ENCODE peak calls at places on chromosomes 3 and 15, in four cellular contexts. One of them, this sample, is unnamed.

GRCh38 chr3:27449530-27450150 is 34.5 kb downstream of the SLC4A7 start:
- DNase-seq in dorsolateral prefrontal cortex: no peak
- DNase-seq in SJCRH30: no peak
- DNase-seq in SW 1271: no peak
- DNase-seq in this sample: no peak

GRCh38 chr3:105387122-105387751 is 20.5 kb downstream of the ALCAM start:
- DNase-seq in dorsolateral prefrontal cortex: no peak
- DNase-seq in SJCRH30: no peak
- DNase-seq in SW 1271: no peak
- DNase-seq in this sample: no peak

GRCh38 chr3:194504861-194505260 is 18.1 kb upstream of the ATP13A3 start:
- DNase-seq in dorsolateral prefrontal cortex: no peak
- DNase-seq in SJCRH30: no peak
- DNase-seq in SW 1271: no peak
- DNase-seq in this sample: no peak

GRCh38 chr3:130242850-130243569 is 102.5 kb upstream of the COL6A5 start:
- DNase-seq in dorsolateral prefrontal cortex: no peak
- DNase-seq in SJCRH30: peak
- DNase-seq in SW 1271: peak
- DNase-seq in this sample: no peak

GRCh38 chr3:100954990-100955389 is 38.2 kb downstream of the ABI3BP start:
- DNase-seq in dorsolateral prefrontal cortex: no peak
- DNase-seq in SJCRH30: no peak
- DNase-seq in SW 1271: no peak
- DNase-seq in this sample: peak

GRCh38 chr3:196518999-196519737 is 4.0 kb upstream of the SMCO1 start:
- DNase-seq in dorsolateral prefrontal cortex: no peak
- DNase-seq in SJCRH30: peak
- DNase-seq in SW 1271: peak
- DNase-seq in this sample: peak

GRCh38 chr3:57281710-57282109 is 10.8 kb downstream of the ASB14 start:
- DNase-seq in dorsolateral prefrontal cortex: no peak
- DNase-seq in SJCRH30: no peak
- DNase-seq in SW 1271: peak
- DNase-seq in this sample: no peak

GRCh38 chr3:153257673-153258351 is 95.8 kb downstream of the RAP2B start:
- DNase-seq in dorsolateral prefrontal cortex: no peak
- DNase-seq in SJCRH30: no peak
- DNase-seq in SW 1271: no peak
- DNase-seq in this sample: no peak

GRCh38 chr15:93965491-93965890 is 265.9 kb upstream of the MCTP2 start:
- DNase-seq in dorsolateral prefrontal cortex: no peak
- DNase-seq in SJCRH30: no peak
- DNase-seq in SW 1271: no peak
- DNase-seq in this sample: no peak

GRCh38 chr15:58043192-58043903 is 22.2 kb downstream of the ALDH1A2 start:
- DNase-seq in dorsolateral prefrontal cortex: no peak
- DNase-seq in SJCRH30: peak
- DNase-seq in SW 1271: peak
- DNase-seq in this sample: no peak

GRCh38 chr15:32994810-32995424 is 199.6 kb downstream of the FMN1 start:
- DNase-seq in dorsolateral prefrontal cortex: no peak
- DNase-seq in SJCRH30: peak
- DNase-seq in SW 1271: peak
- DNase-seq in this sample: no peak

GRCh38 chr3:79598594-79598993 is 169.2 kb downstream of the ROBO1 start:
- DNase-seq in dorsolateral prefrontal cortex: no peak
- DNase-seq in SJCRH30: peak
- DNase-seq in SW 1271: no peak
- DNase-seq in this sample: no peak

GRCh38 chr3:48695113-48695753 is 9.5 kb upstream of the NCKIPSD start:
- DNase-seq in dorsolateral prefrontal cortex: no peak
- DNase-seq in SJCRH30: no peak
- DNase-seq in SW 1271: no peak
- DNase-seq in this sample: peak

GRCh38 chr15:73737506-73737905 is 15.6 kb downstream of the INSYN1 start:
- DNase-seq in dorsolateral prefrontal cortex: no peak
- DNase-seq in SJCRH30: no peak
- DNase-seq in SW 1271: no peak
- DNase-seq in this sample: no peak

GRCh38 chr3:154181127-154181691 is 60.0 kb downstream of the ARHGEF26 start:
- DNase-seq in dorsolateral prefrontal cortex: no peak
- DNase-seq in SJCRH30: no peak
- DNase-seq in SW 1271: no peak
- DNase-seq in this sample: no peak

GRCh38 chr3:176286456-176287115 is 910.7 kb downstream of the TBL1XR1 start:
- DNase-seq in dorsolateral prefrontal cortex: no peak
- DNase-seq in SJCRH30: no peak
- DNase-seq in SW 1271: no peak
- DNase-seq in this sample: no peak

GRCh38 chr3:141243295-141243707 is 11.7 kb downstream of the PXYLP1 start:
- DNase-seq in dorsolateral prefrontal cortex: no peak
- DNase-seq in SJCRH30: no peak
- DNase-seq in SW 1271: no peak
- DNase-seq in this sample: no peak

GRCh38 chr3:107432013-107432515 is 54.8 kb downstream of the CCDC54 start:
- DNase-seq in dorsolateral prefrontal cortex: no peak
- DNase-seq in SJCRH30: no peak
- DNase-seq in SW 1271: no peak
- DNase-seq in this sample: peak

GRCh38 chr3:51709004-51709420 is 2.1 kb downstream of the GRM2 start:
- DNase-seq in dorsolateral prefrontal cortex: no peak
- DNase-seq in SJCRH30: no peak
- DNase-seq in SW 1271: no peak
- DNase-seq in this sample: peak

GRCh38 chr3:154421067-154421466 is 8.9 kb downstream of the GPR149 start:
- DNase-seq in dorsolateral prefrontal cortex: no peak
- DNase-seq in SJCRH30: peak
- DNase-seq in SW 1271: no peak
- DNase-seq in this sample: no peak

GRCh38 chr3:173066044-173066679 is 74.9 kb downstream of the SPATA16 start:
- DNase-seq in dorsolateral prefrontal cortex: no peak
- DNase-seq in SJCRH30: peak
- DNase-seq in SW 1271: no peak
- DNase-seq in this sample: peak

GRCh38 chr3:123657578-123657977 is 72.7 kb upstream of the HACD2 start:
- DNase-seq in dorsolateral prefrontal cortex: no peak
- DNase-seq in SJCRH30: no peak
- DNase-seq in SW 1271: no peak
- DNase-seq in this sample: no peak

GRCh38 chr3:16460273-16460672 is 53.2 kb downstream of the RFTN1 start:
- DNase-seq in dorsolateral prefrontal cortex: no peak
- DNase-seq in SJCRH30: no peak
- DNase-seq in SW 1271: no peak
- DNase-seq in this sample: no peak

GRCh38 chr15:44207643-44208042 is 12.6 kb upstream of the FRMD5 start:
- DNase-seq in dorsolateral prefrontal cortex: no peak
- DNase-seq in SJCRH30: peak
- DNase-seq in SW 1271: peak
- DNase-seq in this sample: peak

GRCh38 chr15:40217166-40217785 is 21.6 kb upstream of the PAK6 start:
- DNase-seq in dorsolateral prefrontal cortex: no peak
- DNase-seq in SJCRH30: peak
- DNase-seq in SW 1271: peak
- DNase-seq in this sample: peak